ENCODE peak calls at places on chromosome 10, in five cellular contexts. One of them, this sample, is unnamed.

GRCh38 chr10:84334806-84335205 is 6.4 kb downstream of the CCSER2 start:
- DNase-seq in anterior cingulate cortex: no peak
- DNase-seq in kidney epithelial cell: no peak
- DNase-seq in T1000: no peak
- DNase-seq in neural progenitor cell: no peak
- DNase-seq in this sample: no peak

GRCh38 chr10:61664985-61665384 is 2.3 kb downstream of the CABCOCO1 start:
- DNase-seq in anterior cingulate cortex: no peak
- DNase-seq in kidney epithelial cell: no peak
- DNase-seq in T1000: no peak
- DNase-seq in neural progenitor cell: no peak
- DNase-seq in this sample: no peak

GRCh38 chr10:48457949-48458661 is 146.8 kb downstream of the ARHGAP22 start:
- DNase-seq in anterior cingulate cortex: no peak
- DNase-seq in kidney epithelial cell: no peak
- DNase-seq in T1000: no peak
- DNase-seq in neural progenitor cell: no peak
- DNase-seq in this sample: peak

GRCh38 chr10:47043928-47044544 is 132.8 kb downstream of the PTPN20 start:
- DNase-seq in anterior cingulate cortex: no peak
- DNase-seq in kidney epithelial cell: no peak
- DNase-seq in T1000: no peak
- DNase-seq in neural progenitor cell: no peak
- DNase-seq in this sample: no peak

GRCh38 chr10:30704016-30704600 is 74.6 kb upstream of the LYZL2 start:
- DNase-seq in anterior cingulate cortex: no peak
- DNase-seq in kidney epithelial cell: no peak
- DNase-seq in T1000: no peak
- DNase-seq in neural progenitor cell: no peak
- DNase-seq in this sample: no peak

GRCh38 chr10:127757033-127757432 is 20.0 kb downstream of the FOXI2 start:
- DNase-seq in anterior cingulate cortex: no peak
- DNase-seq in kidney epithelial cell: no peak
- DNase-seq in T1000: no peak
- DNase-seq in neural progenitor cell: no peak
- DNase-seq in this sample: no peak

GRCh38 chr10:27998954-27999275 is at the start of gene ODAD2:
- DNase-seq in anterior cingulate cortex: no peak
- DNase-seq in kidney epithelial cell: no peak
- DNase-seq in T1000: no peak
- DNase-seq in neural progenitor cell: no peak
- DNase-seq in this sample: no peak

GRCh38 chr10:12566161-12567115 is 217.1 kb downstream of the CAMK1D start:
- DNase-seq in anterior cingulate cortex: no peak
- DNase-seq in kidney epithelial cell: no peak
- DNase-seq in T1000: no peak
- DNase-seq in neural progenitor cell: no peak
- DNase-seq in this sample: no peak

GRCh38 chr10:100928039-100928438 is 15.3 kb downstream of the SLF2 start:
- DNase-seq in anterior cingulate cortex: no peak
- DNase-seq in kidney epithelial cell: no peak
- DNase-seq in T1000: no peak
- DNase-seq in neural progenitor cell: no peak
- DNase-seq in this sample: no peak

GRCh38 chr10:88207121-88207546 is 343.7 kb downstream of the PTEN start:
- DNase-seq in anterior cingulate cortex: no peak
- DNase-seq in kidney epithelial cell: no peak
- DNase-seq in T1000: no peak
- DNase-seq in neural progenitor cell: no peak
- DNase-seq in this sample: no peak